ENCODE peak calls at places on chromosome 13, in four cellular contexts. One of them, this sample, is unnamed.

GRCh38 chr13:43985437-43986051 is 105.8 kb downstream of the LACC1 start:
- DNase-seq in amniotic stem cell: no peak
- DNase-seq in cardiac fibroblast: no peak
- DNase-seq in NB4: no peak
- DNase-seq in this sample: peak

GRCh38 chr13:50731400-50731799 is 112.1 kb downstream of the DLEU7 start:
- DNase-seq in NB4: no peak
- DNase-seq in cardiac fibroblast: peak
- DNase-seq in amniotic stem cell: peak
- DNase-seq in this sample: no peak

GRCh38 chr13:69856331-69856730 is 251.3 kb upstream of the ATXN8OS start:
- DNase-seq in cardiac fibroblast: no peak
- DNase-seq in amniotic stem cell: no peak
- DNase-seq in NB4: no peak
- DNase-seq in this sample: no peak

GRCh38 chr13:84917252-84917878 is 881.9 kb downstream of the SLITRK6 start:
- DNase-seq in NB4: peak
- DNase-seq in amniotic stem cell: peak
- DNase-seq in cardiac fibroblast: peak
- DNase-seq in this sample: peak

GRCh38 chr13:52749446-52749845 is 9.8 kb upstream of the CNMD start:
- DNase-seq in amniotic stem cell: no peak
- DNase-seq in cardiac fibroblast: no peak
- DNase-seq in NB4: no peak
- DNase-seq in this sample: no peak

GRCh38 chr13:110379905-110380341 is 72.8 kb downstream of the COL4A2 start:
- DNase-seq in amniotic stem cell: no peak
- DNase-seq in NB4: no peak
- DNase-seq in cardiac fibroblast: peak
- DNase-seq in this sample: no peak

GRCh38 chr13:98571955-98572662 is 4.8 kb downstream of the STK24 start:
- DNase-seq in cardiac fibroblast: peak
- DNase-seq in amniotic stem cell: no peak
- DNase-seq in NB4: no peak
- DNase-seq in this sample: no peak

GRCh38 chr13:29964181-29964845 is 113.9 kb upstream of the UBL3 start:
- DNase-seq in cardiac fibroblast: no peak
- DNase-seq in NB4: no peak
- DNase-seq in amniotic stem cell: no peak
- DNase-seq in this sample: no peak

GRCh38 chr13:33728271-33729037 is 89.5 kb upstream of the RFC3 start:
- DNase-seq in cardiac fibroblast: peak
- DNase-seq in NB4: peak
- DNase-seq in amniotic stem cell: no peak
- DNase-seq in this sample: no peak

GRCh38 chr13:97226013-97226412 is 3.9 kb downstream of the MBNL2 start:
- DNase-seq in cardiac fibroblast: no peak
- DNase-seq in amniotic stem cell: no peak
- DNase-seq in NB4: no peak
- DNase-seq in this sample: no peak

GRCh38 chr13:110285991-110286923 is 20.7 kb downstream of the COL4A1 start:
- DNase-seq in NB4: no peak
- DNase-seq in cardiac fibroblast: no peak
- DNase-seq in amniotic stem cell: no peak
- DNase-seq in this sample: no peak

GRCh38 chr13:100039740-100040139 is 49.2 kb upstream of the PCCA start:
- DNase-seq in amniotic stem cell: no peak
- DNase-seq in NB4: no peak
- DNase-seq in cardiac fibroblast: no peak
- DNase-seq in this sample: no peak

GRCh38 chr13:32961724-32962123 is 54.5 kb upstream of the KL start:
- DNase-seq in cardiac fibroblast: no peak
- DNase-seq in NB4: no peak
- DNase-seq in amniotic stem cell: no peak
- DNase-seq in this sample: no peak

GRCh38 chr13:107348471-107348870 is 780.5 kb upstream of the ARGLU1 start:
- DNase-seq in cardiac fibroblast: no peak
- DNase-seq in amniotic stem cell: no peak
- DNase-seq in NB4: peak
- DNase-seq in this sample: no peak

GRCh38 chr13:70668293-70668692 is 560.0 kb upstream of the KLHL1 start:
- DNase-seq in amniotic stem cell: no peak
- DNase-seq in NB4: no peak
- DNase-seq in cardiac fibroblast: no peak
- DNase-seq in this sample: no peak

GRCh38 chr13:22454586-22454985 is 726.2 kb upstream of the SGCG start:
- DNase-seq in cardiac fibroblast: no peak
- DNase-seq in NB4: peak
- DNase-seq in amniotic stem cell: no peak
- DNase-seq in this sample: no peak

GRCh38 chr13:98293103-98293502 is 116.0 kb upstream of the RNF113B start:
- DNase-seq in NB4: no peak
- DNase-seq in amniotic stem cell: no peak
- DNase-seq in cardiac fibroblast: no peak
- DNase-seq in this sample: no peak

GRCh38 chr13:32316030-32316344 is 679 bp downstream of the BRCA2 start:
- DNase-seq in cardiac fibroblast: no peak
- DNase-seq in NB4: no peak
- DNase-seq in amniotic stem cell: peak
- DNase-seq in this sample: no peak

GRCh38 chr13:99895428-99895998 is 76.1 kb downstream of the ZIC5 start:
- DNase-seq in amniotic stem cell: no peak
- DNase-seq in cardiac fibroblast: no peak
- DNase-seq in NB4: no peak
- DNase-seq in this sample: no peak

GRCh38 chr13:47038196-47038595 is 141.3 kb upstream of the HTR2A start:
- DNase-seq in cardiac fibroblast: peak
- DNase-seq in NB4: no peak
- DNase-seq in amniotic stem cell: no peak
- DNase-seq in this sample: no peak

GRCh38 chr13:100235311-100235901 is 146.5 kb downstream of the PCCA start:
- DNase-seq in amniotic stem cell: peak
- DNase-seq in cardiac fibroblast: peak
- DNase-seq in NB4: peak
- DNase-seq in this sample: peak

GRCh38 chr13:102033719-102034446 is 368.0 kb downstream of the FGF14 start:
- DNase-seq in cardiac fibroblast: no peak
- DNase-seq in NB4: no peak
- DNase-seq in amniotic stem cell: no peak
- DNase-seq in this sample: peak

GRCh38 chr13:113959198-113959597 is 14.7 kb downstream of the C13orf46 start:
- DNase-seq in NB4: no peak
- DNase-seq in cardiac fibroblast: peak
- DNase-seq in amniotic stem cell: no peak
- DNase-seq in this sample: no peak

GRCh38 chr13:49503951-49504350 is 8.2 kb downstream of the PHF11 start:
- DNase-seq in amniotic stem cell: no peak
- DNase-seq in cardiac fibroblast: peak
- DNase-seq in NB4: no peak
- DNase-seq in this sample: no peak

GRCh38 chr13:43546260-43546659 is 240.5 kb downstream of the ENOX1 start:
- DNase-seq in amniotic stem cell: no peak
- DNase-seq in cardiac fibroblast: no peak
- DNase-seq in NB4: no peak
- DNase-seq in this sample: peak

GRCh38 chr13:34654203-34654602 is 287.9 kb upstream of the NBEA start:
- DNase-seq in amniotic stem cell: no peak
- DNase-seq in cardiac fibroblast: no peak
- DNase-seq in NB4: no peak
- DNase-seq in this sample: no peak

GRCh38 chr13:41930154-41930553 is 30.8 kb downstream of the VWA8 start:
- DNase-seq in cardiac fibroblast: no peak
- DNase-seq in amniotic stem cell: no peak
- DNase-seq in NB4: no peak
- DNase-seq in this sample: no peak

GRCh38 chr13:50421457-50422130 is 406.4 kb downstream of the KCNRG start:
- DNase-seq in cardiac fibroblast: peak
- DNase-seq in amniotic stem cell: no peak
- DNase-seq in NB4: no peak
- DNase-seq in this sample: no peak

GRCh38 chr13:110277357-110277950 is 29.5 kb downstream of the COL4A1 start:
- DNase-seq in amniotic stem cell: no peak
- DNase-seq in NB4: no peak
- DNase-seq in cardiac fibroblast: no peak
- DNase-seq in this sample: no peak

GRCh38 chr13:20860844-20861243 is 41.7 kb downstream of the XPO4 start:
- DNase-seq in cardiac fibroblast: no peak
- DNase-seq in NB4: no peak
- DNase-seq in amniotic stem cell: no peak
- DNase-seq in this sample: no peak

GRCh38 chr13:88248393-88248792 is 577.2 kb downstream of the SLITRK5 start:
- DNase-seq in NB4: no peak
- DNase-seq in amniotic stem cell: no peak
- DNase-seq in cardiac fibroblast: no peak
- DNase-seq in this sample: no peak

GRCh38 chr13:93173656-93174055 is 53.0 kb upstream of the GPC6 start:
- DNase-seq in amniotic stem cell: no peak
- DNase-seq in cardiac fibroblast: peak
- DNase-seq in NB4: no peak
- DNase-seq in this sample: no peak

GRCh38 chr13:29785978-29786377 is 64.4 kb downstream of the UBL3 start:
- DNase-seq in NB4: no peak
- DNase-seq in cardiac fibroblast: no peak
- DNase-seq in amniotic stem cell: no peak
- DNase-seq in this sample: no peak

GRCh38 chr13:41179593-41180250 is 14.6 kb downstream of the KBTBD7 start:
- DNase-seq in cardiac fibroblast: peak
- DNase-seq in NB4: no peak
- DNase-seq in amniotic stem cell: peak
- DNase-seq in this sample: no peak

GRCh38 chr13:37869756-37870488 is at the start of gene TRPC4:
- DNase-seq in amniotic stem cell: peak
- DNase-seq in NB4: peak
- DNase-seq in cardiac fibroblast: peak
- DNase-seq in this sample: peak